ENCODE peak calls at places on chromosome 1, in seven cellular contexts. One of them, this sample, is unnamed.

GRCh38 chr1:207810606-207811295 is 58.9 kb downstream of the CD46 start:
- DNase-seq in stimulated activated CD8-positive, alpha-beta memory T cell treated with anti-CD3 and anti-CD28 coated beads, Interleukin-15, amount 100 ng/mL, for 4 hours: no peak
- DNase-seq in iPS-NIHi11: no peak
- DNase-seq in T-cell: no peak
- DNase-seq in stimulated activated naive B cell treated with anti-CD40 and anti-IgM and Interleukin-4, amounts not matched to agents 10 μg/mL and 1 μg/mL and 100 μg/mL, for 72 hours: no peak
- DNase-seq in HuH-7.5: no peak
- DNase-seq in NCI-H748 treated with DMSO at 0.1 percent for 48 hours: no peak
- DNase-seq in this sample: no peak

GRCh38 chr1:84598846-84599741 is 24.9 kb upstream of the CTBS start:
- DNase-seq in stimulated activated CD8-positive, alpha-beta memory T cell treated with anti-CD3 and anti-CD28 coated beads, Interleukin-15, amount 100 ng/mL, for 4 hours: no peak
- DNase-seq in iPS-NIHi11: no peak
- DNase-seq in T-cell: no peak
- DNase-seq in stimulated activated naive B cell treated with anti-CD40 and anti-IgM and Interleukin-4, amounts not matched to agents 10 μg/mL and 1 μg/mL and 100 μg/mL, for 72 hours: no peak
- DNase-seq in HuH-7.5: no peak
- DNase-seq in NCI-H748 treated with DMSO at 0.1 percent for 48 hours: no peak
- DNase-seq in this sample: no peak

GRCh38 chr1:58650141-58650540 is 49.7 kb downstream of the MYSM1 start:
- DNase-seq in stimulated activated CD8-positive, alpha-beta memory T cell treated with anti-CD3 and anti-CD28 coated beads, Interleukin-15, amount 100 ng/mL, for 4 hours: no peak
- DNase-seq in iPS-NIHi11: no peak
- DNase-seq in T-cell: no peak
- DNase-seq in stimulated activated naive B cell treated with anti-CD40 and anti-IgM and Interleukin-4, amounts not matched to agents 10 μg/mL and 1 μg/mL and 100 μg/mL, for 72 hours: no peak
- DNase-seq in HuH-7.5: no peak
- DNase-seq in NCI-H748 treated with DMSO at 0.1 percent for 48 hours: no peak
- DNase-seq in this sample: no peak

GRCh38 chr1:219938706-219939105 is 10.3 kb upstream of the SLC30A10 start:
- DNase-seq in stimulated activated CD8-positive, alpha-beta memory T cell treated with anti-CD3 and anti-CD28 coated beads, Interleukin-15, amount 100 ng/mL, for 4 hours: no peak
- DNase-seq in iPS-NIHi11: no peak
- DNase-seq in T-cell: no peak
- DNase-seq in stimulated activated naive B cell treated with anti-CD40 and anti-IgM and Interleukin-4, amounts not matched to agents 10 μg/mL and 1 μg/mL and 100 μg/mL, for 72 hours: no peak
- DNase-seq in HuH-7.5: no peak
- DNase-seq in NCI-H748 treated with DMSO at 0.1 percent for 48 hours: no peak
- DNase-seq in this sample: no peak

GRCh38 chr1:232162001-232162400 is 467.9 kb downstream of the SIPA1L2 start:
- DNase-seq in stimulated activated CD8-positive, alpha-beta memory T cell treated with anti-CD3 and anti-CD28 coated beads, Interleukin-15, amount 100 ng/mL, for 4 hours: no peak
- DNase-seq in iPS-NIHi11: no peak
- DNase-seq in T-cell: no peak
- DNase-seq in stimulated activated naive B cell treated with anti-CD40 and anti-IgM and Interleukin-4, amounts not matched to agents 10 μg/mL and 1 μg/mL and 100 μg/mL, for 72 hours: no peak
- DNase-seq in HuH-7.5: no peak
- DNase-seq in NCI-H748 treated with DMSO at 0.1 percent for 48 hours: no peak
- DNase-seq in this sample: no peak

GRCh38 chr1:86741947-86742572 is 37.7 kb downstream of the SH3GLB1 start:
- DNase-seq in stimulated activated CD8-positive, alpha-beta memory T cell treated with anti-CD3 and anti-CD28 coated beads, Interleukin-15, amount 100 ng/mL, for 4 hours: no peak
- DNase-seq in iPS-NIHi11: peak; percentile 21
- DNase-seq in T-cell: peak; percentile 15
- DNase-seq in stimulated activated naive B cell treated with anti-CD40 and anti-IgM and Interleukin-4, amounts not matched to agents 10 μg/mL and 1 μg/mL and 100 μg/mL, for 72 hours: no peak
- DNase-seq in HuH-7.5: no peak
- DNase-seq in NCI-H748 treated with DMSO at 0.1 percent for 48 hours: peak; percentile 33
- DNase-seq in this sample: no peak

GRCh38 chr1:183543619-183544204 is 46.5 kb downstream of the NCF2 start:
- DNase-seq in stimulated activated CD8-positive, alpha-beta memory T cell treated with anti-CD3 and anti-CD28 coated beads, Interleukin-15, amount 100 ng/mL, for 4 hours: no peak
- DNase-seq in iPS-NIHi11: peak; percentile 38
- DNase-seq in T-cell: no peak
- DNase-seq in stimulated activated naive B cell treated with anti-CD40 and anti-IgM and Interleukin-4, amounts not matched to agents 10 μg/mL and 1 μg/mL and 100 μg/mL, for 72 hours: no peak
- DNase-seq in HuH-7.5: peak; percentile 12
- DNase-seq in NCI-H748 treated with DMSO at 0.1 percent for 48 hours: no peak
- DNase-seq in this sample: peak; percentile 22

GRCh38 chr1:21090460-21090859 is 86.2 kb downstream of the EIF4G3 start:
- DNase-seq in stimulated activated CD8-positive, alpha-beta memory T cell treated with anti-CD3 and anti-CD28 coated beads, Interleukin-15, amount 100 ng/mL, for 4 hours: no peak
- DNase-seq in iPS-NIHi11: no peak
- DNase-seq in T-cell: no peak
- DNase-seq in stimulated activated naive B cell treated with anti-CD40 and anti-IgM and Interleukin-4, amounts not matched to agents 10 μg/mL and 1 μg/mL and 100 μg/mL, for 72 hours: no peak
- DNase-seq in HuH-7.5: no peak
- DNase-seq in NCI-H748 treated with DMSO at 0.1 percent for 48 hours: no peak
- DNase-seq in this sample: no peak

GRCh38 chr1:29532285-29532684 is 296.0 kb downstream of the PTPRU start:
- DNase-seq in stimulated activated CD8-positive, alpha-beta memory T cell treated with anti-CD3 and anti-CD28 coated beads, Interleukin-15, amount 100 ng/mL, for 4 hours: no peak
- DNase-seq in iPS-NIHi11: no peak
- DNase-seq in T-cell: no peak
- DNase-seq in stimulated activated naive B cell treated with anti-CD40 and anti-IgM and Interleukin-4, amounts not matched to agents 10 μg/mL and 1 μg/mL and 100 μg/mL, for 72 hours: no peak
- DNase-seq in HuH-7.5: no peak
- DNase-seq in NCI-H748 treated with DMSO at 0.1 percent for 48 hours: no peak
- DNase-seq in this sample: no peak